ENCODE peak calls at places on chromosomes 11 and 22, in nine cellular contexts. Y is dorsolateral prefrontal cortex; W is D341Med; J is stimulated activated CD4-positive, alpha-beta T cell treated with anti-CD3 and anti-CD28 coated beads, Interleukin-1b, Interleukin-23, amount 100 ng/mL, for 1 hour; X is amygdala; G is coronary artery; F is AG08396; Z is endothelial cell of umbilical vein; I is psoas muscle. B is an unnamed sample.

GRCh38 chr22:42711281-42711731 is 9.4 kb downstream of the A4GALT start:
- DNase-seq in X (no peak), F (no peak), J (no peak), I (no peak), Z (no peak), Y (no peak), G (no peak), W (no peak), B (no peak)

GRCh38 chr11:67371549-67372231 is 1.7 kb downstream of the CLCF1 start:
- DNase-seq in X (no peak), G (no peak), Z (no peak), I (no peak), W (peak), Y (no peak), J (no peak), F (peak), B (no peak)

GRCh38 chr22:33487041-33487716 is 429.0 kb upstream of the SYN3 start:
- DNase-seq in F (no peak), W (no peak), X (no peak), J (no peak), I (no peak), Z (no peak), G (no peak), Y (no peak), B (peak)

GRCh38 chr11:69003866-69004311 is 9.2 kb downstream of the MRGPRF start:
- DNase-seq in F (no peak), Z (no peak), W (no peak), Y (no peak), G (peak), X (no peak), J (no peak), I (peak), B (no peak)

GRCh38 chr22:32335471-32335870 is 22.2 kb upstream of the RFPL3 start:
- DNase-seq in W (no peak), F (no peak), X (no peak), I (no peak), J (no peak), Z (no peak), G (peak), Y (no peak), B (no peak)

GRCh38 chr11:31355131-31355530 is 14.4 kb downstream of the DCDC1 start:
- DNase-seq in J (no peak), Z (no peak), Y (no peak), X (no peak), W (no peak), G (no peak), I (no peak), F (no peak), B (no peak)

GRCh38 chr11:124768914-124769313 is 6.8 kb upstream of the ESAM start:
- DNase-seq in I (no peak), W (no peak), J (no peak), F (no peak), Z (no peak), X (no peak), G (no peak), Y (no peak), B (no peak)

GRCh38 chr22:35620624-35621245 is 3.6 kb upstream of the MB start:
- DNase-seq in X (no peak), I (peak), J (no peak), G (no peak), Z (no peak), W (no peak), F (no peak), Y (no peak), B (no peak)

GRCh38 chr11:95991101-95991500 is 67.2 kb upstream of the MTMR2 start:
- DNase-seq in F (no peak), Z (no peak), X (no peak), I (no peak), J (no peak), Y (no peak), G (no peak), W (no peak), B (no peak)

GRCh38 chr11:37352485-37352884 is 754.4 kb upstream of the RAG2 start:
- DNase-seq in G (no peak), F (no peak), J (no peak), W (peak), X (no peak), Z (no peak), Y (no peak), I (no peak), B (no peak)

GRCh38 chr11:63020671-63021255 is 5.1 kb upstream of the SLC22A8 start:
- DNase-seq in X (no peak), J (no peak), I (no peak), W (peak), F (no peak), Z (no peak), Y (peak), G (no peak), B (no peak)

GRCh38 chr22:26592368-26593015 is 2.6 kb upstream of the TPST2 start:
- DNase-seq in Y (no peak), F (no peak), W (no peak), I (no peak), J (no peak), Z (no peak), X (no peak), G (no peak), B (no peak)

GRCh38 chr22:38867496-38868285 is 4.3 kb downstream of the CBX6 start:
- DNase-seq in G (peak), F (no peak), Y (no peak), X (no peak), W (no peak), I (no peak), J (no peak), Z (no peak), B (no peak)